ENCODE peak calls at places on chromosomes 3 and 15, in ten cellular contexts. One of them, this sample, is unnamed.

GRCh38 chr3:178396318-178396717 is 139.9 kb upstream of the KCNMB2 start:
- DNase-seq in CD4-positive, alpha-beta T cell: no peak
- DNase-seq in CD8-positive, alpha-beta T cell: no peak
- DNase-seq in IMR-90: no peak
- DNase-seq in pancreas: no peak
- DNase-seq in right atrium auricular region: no peak
- DNase-seq in body of pancreas: no peak
- DNase-seq in right lobe of liver: no peak
- DNase-seq in endothelial cell: no peak
- DNase-seq in Peyer's patch: no peak
- DNase-seq in this sample: no peak

GRCh38 chr15:69697913-69698312 is 245.3 kb downstream of the RPLP1 start:
- DNase-seq in CD4-positive, alpha-beta T cell: no peak
- DNase-seq in CD8-positive, alpha-beta T cell: no peak
- DNase-seq in IMR-90: no peak
- DNase-seq in pancreas: no peak
- DNase-seq in right atrium auricular region: no peak
- DNase-seq in body of pancreas: no peak
- DNase-seq in right lobe of liver: no peak
- DNase-seq in endothelial cell: no peak
- DNase-seq in Peyer's patch: no peak
- DNase-seq in this sample: no peak

GRCh38 chr3:194872669-194872977 is 186.9 kb downstream of the FAM43A start:
- DNase-seq in CD4-positive, alpha-beta T cell: no peak
- DNase-seq in CD8-positive, alpha-beta T cell: no peak
- DNase-seq in IMR-90: peak; percentile 83
- DNase-seq in pancreas: no peak
- DNase-seq in right atrium auricular region: no peak
- DNase-seq in body of pancreas: no peak
- DNase-seq in right lobe of liver: no peak
- DNase-seq in endothelial cell: no peak
- DNase-seq in Peyer's patch: no peak
- DNase-seq in this sample: no peak

GRCh38 chr3:171088984-171089754 is 62.6 kb upstream of the SLC2A2 start:
- DNase-seq in CD4-positive, alpha-beta T cell: no peak
- DNase-seq in CD8-positive, alpha-beta T cell: no peak
- DNase-seq in IMR-90: peak; percentile 95
- DNase-seq in pancreas: no peak
- DNase-seq in right atrium auricular region: no peak
- DNase-seq in body of pancreas: no peak
- DNase-seq in right lobe of liver: no peak
- DNase-seq in endothelial cell: no peak
- DNase-seq in Peyer's patch: no peak
- DNase-seq in this sample: no peak

GRCh38 chr3:24048843-24049242 is 103.8 kb downstream of the NR1D2 start:
- DNase-seq in CD4-positive, alpha-beta T cell: no peak
- DNase-seq in CD8-positive, alpha-beta T cell: no peak
- DNase-seq in IMR-90: no peak
- DNase-seq in pancreas: no peak
- DNase-seq in right atrium auricular region: no peak
- DNase-seq in body of pancreas: no peak
- DNase-seq in right lobe of liver: no peak
- DNase-seq in endothelial cell: no peak
- DNase-seq in Peyer's patch: no peak
- DNase-seq in this sample: no peak

GRCh38 chr3:150232992-150233451 is 175.1 kb upstream of the TSC22D2 start:
- DNase-seq in CD4-positive, alpha-beta T cell: no peak
- DNase-seq in CD8-positive, alpha-beta T cell: no peak
- DNase-seq in IMR-90: peak; percentile 35
- DNase-seq in pancreas: no peak
- DNase-seq in right atrium auricular region: peak; percentile 62
- DNase-seq in body of pancreas: no peak
- DNase-seq in right lobe of liver: no peak
- DNase-seq in endothelial cell: no peak
- DNase-seq in Peyer's patch: no peak
- DNase-seq in this sample: no peak

GRCh38 chr3:134300520-134300919 is 49.9 kb upstream of the RYK start:
- DNase-seq in CD4-positive, alpha-beta T cell: no peak
- DNase-seq in CD8-positive, alpha-beta T cell: no peak
- DNase-seq in IMR-90: no peak
- DNase-seq in pancreas: no peak
- DNase-seq in right atrium auricular region: no peak
- DNase-seq in body of pancreas: no peak
- DNase-seq in right lobe of liver: no peak
- DNase-seq in endothelial cell: peak; percentile 23
- DNase-seq in Peyer's patch: no peak
- DNase-seq in this sample: no peak

GRCh38 chr15:82105458-82106205 is 59.8 kb upstream of the MEX3B start:
- DNase-seq in CD4-positive, alpha-beta T cell: no peak
- DNase-seq in CD8-positive, alpha-beta T cell: no peak
- DNase-seq in IMR-90: peak; percentile 78
- DNase-seq in pancreas: peak; percentile 71
- DNase-seq in right atrium auricular region: no peak
- DNase-seq in body of pancreas: peak; percentile 64
- DNase-seq in right lobe of liver: no peak
- DNase-seq in endothelial cell: no peak
- DNase-seq in Peyer's patch: no peak
- DNase-seq in this sample: no peak

GRCh38 chr3:130341388-130341787 is 4.1 kb upstream of the COL6A5 start:
- DNase-seq in CD4-positive, alpha-beta T cell: no peak
- DNase-seq in CD8-positive, alpha-beta T cell: no peak
- DNase-seq in IMR-90: no peak
- DNase-seq in pancreas: no peak
- DNase-seq in right atrium auricular region: no peak
- DNase-seq in body of pancreas: no peak
- DNase-seq in right lobe of liver: no peak
- DNase-seq in endothelial cell: no peak
- DNase-seq in Peyer's patch: no peak
- DNase-seq in this sample: no peak

GRCh38 chr15:89647191-89647851 is 7.9 kb downstream of the KIF7 start:
- DNase-seq in CD4-positive, alpha-beta T cell: peak; percentile 36
- DNase-seq in CD8-positive, alpha-beta T cell: peak; percentile 22
- DNase-seq in IMR-90: peak; percentile 38
- DNase-seq in pancreas: peak; percentile 68
- DNase-seq in right atrium auricular region: peak; percentile 79
- DNase-seq in body of pancreas: peak; percentile 87
- DNase-seq in right lobe of liver: peak; percentile 80
- DNase-seq in endothelial cell: peak; percentile 94
- DNase-seq in Peyer's patch: peak; percentile 86
- DNase-seq in this sample: peak; percentile 88

GRCh38 chr3:108024146-108024836 is 66.5 kb downstream of the CD47 start:
- DNase-seq in CD4-positive, alpha-beta T cell: no peak
- DNase-seq in CD8-positive, alpha-beta T cell: no peak
- DNase-seq in IMR-90: peak; percentile 22
- DNase-seq in pancreas: no peak
- DNase-seq in right atrium auricular region: no peak
- DNase-seq in body of pancreas: no peak
- DNase-seq in right lobe of liver: no peak
- DNase-seq in endothelial cell: no peak
- DNase-seq in Peyer's patch: no peak
- DNase-seq in this sample: no peak

DNA sequence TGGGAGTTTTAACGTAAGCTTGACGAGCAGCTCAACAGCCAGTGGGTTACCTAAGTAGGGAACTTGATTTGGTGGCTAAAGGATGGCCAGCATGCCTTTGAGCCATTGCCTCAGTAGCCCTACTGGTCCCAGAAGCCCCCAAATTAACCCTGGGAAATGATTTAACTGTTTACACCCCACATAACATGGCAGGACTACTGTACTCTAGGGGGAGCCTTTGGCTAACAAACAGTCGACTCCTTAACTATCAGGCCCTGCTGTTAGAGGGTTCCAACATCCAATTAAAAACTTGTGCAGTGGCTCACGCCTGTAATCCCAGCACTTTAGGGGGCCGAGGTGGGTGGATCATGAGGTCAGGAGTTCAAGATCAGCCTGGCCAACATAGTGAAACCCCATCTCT is 9.4 kb upstream of the SMCO1 start:
- DNase-seq in CD4-positive, alpha-beta T cell: no peak
- DNase-seq in CD8-positive, alpha-beta T cell: no peak
- DNase-seq in IMR-90: peak; percentile 17
- DNase-seq in pancreas: no peak
- DNase-seq in right atrium auricular region: no peak
- DNase-seq in body of pancreas: no peak
- DNase-seq in right lobe of liver: no peak
- DNase-seq in endothelial cell: no peak
- DNase-seq in Peyer's patch: no peak
- DNase-seq in this sample: no peak
- TF ChIP-seq CTCF in CD4-positive, alpha-beta T cell: no peak
- TF ChIP-seq CTCF in CD8-positive, alpha-beta T cell: no peak
- TF ChIP-seq CTCF in IMR-90: peak; percentile 25
- TF ChIP-seq CTCF in pancreas: no peak
- TF ChIP-seq CTCF in right atrium auricular region: no peak
- TF ChIP-seq CTCF in body of pancreas: no peak
- TF ChIP-seq CTCF in right lobe of liver: no peak
- TF ChIP-seq CTCF in endothelial cell: no peak
- TF ChIP-seq CTCF in Peyer's patch: no peak
- TF ChIP-seq CTCF in this sample: no peak

DNA sequence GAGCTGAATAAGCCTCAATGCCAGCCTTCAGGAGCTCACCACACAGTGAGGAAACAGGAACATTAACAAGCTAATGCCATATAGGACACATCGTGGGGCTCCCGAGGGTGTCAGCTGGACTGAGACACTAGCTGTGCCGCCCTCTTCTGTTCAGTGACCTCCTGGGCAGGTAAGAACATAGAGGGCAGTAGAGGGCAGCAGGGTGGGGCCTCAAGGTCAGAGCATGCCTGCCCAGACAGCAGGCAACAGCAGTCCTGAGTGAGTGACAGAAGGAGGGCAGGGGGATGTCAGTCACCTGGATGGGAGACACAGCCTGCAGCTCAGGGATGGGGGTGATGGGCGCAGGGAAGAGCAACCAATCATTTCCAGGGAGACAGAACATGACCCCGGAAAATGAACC is 15.5 kb downstream of the NTRK3 start:
- DNase-seq in CD4-positive, alpha-beta T cell: no peak
- DNase-seq in CD8-positive, alpha-beta T cell: no peak
- DNase-seq in IMR-90: no peak
- DNase-seq in pancreas: no peak
- DNase-seq in right atrium auricular region: no peak
- DNase-seq in body of pancreas: no peak
- DNase-seq in right lobe of liver: no peak
- DNase-seq in endothelial cell: no peak
- DNase-seq in Peyer's patch: no peak
- DNase-seq in this sample: no peak
- TF ChIP-seq CTCF in CD4-positive, alpha-beta T cell: no peak
- TF ChIP-seq CTCF in CD8-positive, alpha-beta T cell: no peak
- TF ChIP-seq CTCF in IMR-90: no peak
- TF ChIP-seq CTCF in pancreas: no peak
- TF ChIP-seq CTCF in right atrium auricular region: no peak
- TF ChIP-seq CTCF in body of pancreas: no peak
- TF ChIP-seq CTCF in right lobe of liver: no peak
- TF ChIP-seq CTCF in endothelial cell: no peak
- TF ChIP-seq CTCF in Peyer's patch: no peak
- TF ChIP-seq CTCF in this sample: no peak

DNA sequence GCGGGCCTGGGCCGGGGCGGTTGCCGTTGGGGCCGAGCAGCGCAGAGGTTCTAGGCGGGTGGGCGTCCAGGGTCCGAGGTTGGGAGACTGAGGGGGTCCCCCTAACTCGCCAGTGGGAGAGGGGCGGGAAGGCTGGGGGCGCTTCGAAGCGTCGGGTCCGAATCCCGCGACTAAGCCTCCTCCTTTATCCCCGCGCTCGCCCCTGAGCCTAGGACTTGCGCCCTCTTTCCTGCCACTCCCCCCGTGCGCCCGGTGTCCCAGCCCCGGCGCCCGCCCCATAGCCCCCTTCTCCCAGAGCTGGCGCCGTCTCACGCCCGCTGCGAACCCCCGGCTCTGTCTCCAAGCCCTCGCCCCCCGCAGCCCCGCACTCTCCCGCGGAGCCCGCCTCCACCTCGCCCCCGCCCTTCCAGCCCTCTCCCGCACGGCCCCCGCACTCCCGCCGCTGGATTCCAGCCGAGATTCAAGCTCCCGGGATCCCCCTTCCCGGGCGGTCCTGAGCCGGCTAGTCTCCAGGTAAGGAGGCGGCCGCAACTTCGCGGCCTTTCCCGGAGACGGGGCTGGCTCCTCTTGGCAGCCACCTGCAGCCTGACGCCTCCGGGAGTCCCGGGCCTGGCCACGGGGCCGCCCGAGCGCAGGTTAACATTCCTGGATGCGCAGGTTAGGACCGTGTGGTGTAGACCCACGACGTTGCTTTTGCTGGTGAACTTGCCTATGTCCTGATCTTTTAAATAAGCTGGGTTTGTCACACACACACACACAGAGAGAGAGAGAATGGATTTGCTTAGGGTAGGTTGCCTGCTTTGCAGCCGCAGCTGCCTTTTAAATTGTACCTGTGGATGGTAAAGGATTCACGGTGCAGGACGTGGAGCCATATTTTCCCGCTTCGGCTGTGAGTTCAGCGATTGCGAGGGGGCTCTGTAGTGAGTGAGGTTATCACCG is 567 bp downstream of the PXYLP1 start:
- DNase-seq in CD4-positive, alpha-beta T cell: peak; percentile 5
- DNase-seq in CD8-positive, alpha-beta T cell: no peak
- DNase-seq in IMR-90: no peak
- DNase-seq in pancreas: peak; percentile 51
- DNase-seq in right atrium auricular region: no peak
- DNase-seq in body of pancreas: peak; percentile 59
- DNase-seq in right lobe of liver: peak; percentile 63
- DNase-seq in endothelial cell: peak; percentile 22
- DNase-seq in Peyer's patch: peak; percentile 70
- DNase-seq in this sample: no peak
- TF ChIP-seq CTCF in CD4-positive, alpha-beta T cell: no peak
- TF ChIP-seq CTCF in CD8-positive, alpha-beta T cell: no peak
- TF ChIP-seq CTCF in IMR-90: no peak
- TF ChIP-seq CTCF in pancreas: no peak
- TF ChIP-seq CTCF in right atrium auricular region: no peak
- TF ChIP-seq CTCF in body of pancreas: no peak
- TF ChIP-seq CTCF in right lobe of liver: no peak
- TF ChIP-seq CTCF in endothelial cell: no peak
- TF ChIP-seq CTCF in Peyer's patch: no peak
- TF ChIP-seq CTCF in this sample: no peak

GRCh38 chr3:18847583-18848197 is 300.6 kb upstream of the KCNH8 start:
- DNase-seq in CD4-positive, alpha-beta T cell: no peak
- DNase-seq in CD8-positive, alpha-beta T cell: no peak
- DNase-seq in IMR-90: no peak
- DNase-seq in pancreas: no peak
- DNase-seq in right atrium auricular region: no peak
- DNase-seq in body of pancreas: no peak
- DNase-seq in right lobe of liver: no peak
- DNase-seq in endothelial cell: no peak
- DNase-seq in Peyer's patch: no peak
- DNase-seq in this sample: peak; percentile 14
- TF ChIP-seq CTCF in CD4-positive, alpha-beta T cell: no peak
- TF ChIP-seq CTCF in CD8-positive, alpha-beta T cell: peak; percentile 45
- TF ChIP-seq CTCF in IMR-90: no peak
- TF ChIP-seq CTCF in pancreas: no peak
- TF ChIP-seq CTCF in right atrium auricular region: peak; percentile 50
- TF ChIP-seq CTCF in body of pancreas: peak; percentile 34
- TF ChIP-seq CTCF in right lobe of liver: peak; percentile 39
- TF ChIP-seq CTCF in endothelial cell: peak; percentile 76
- TF ChIP-seq CTCF in Peyer's patch: peak; percentile 32
- TF ChIP-seq CTCF in this sample: peak; percentile 34

DNA sequence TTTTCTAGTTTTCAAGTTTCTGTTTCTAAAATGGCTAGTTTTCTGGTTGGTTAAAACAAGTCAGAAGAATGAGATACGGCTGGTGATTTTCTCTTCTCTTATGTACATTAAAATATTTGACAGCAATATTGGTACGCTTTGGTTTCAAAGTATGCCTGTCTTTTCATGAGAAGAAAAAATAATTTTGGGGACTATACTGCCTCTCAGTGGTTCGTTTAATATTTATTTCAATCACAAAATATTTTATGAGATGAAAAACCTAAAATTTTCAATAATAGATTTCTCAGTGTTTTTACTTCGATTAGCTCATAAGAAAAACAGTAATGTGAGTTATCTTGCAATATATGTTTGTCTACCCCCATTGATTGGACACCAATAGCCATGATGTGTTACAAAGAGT is 72.8 kb upstream of the AADACL2 start:
- DNase-seq in CD4-positive, alpha-beta T cell: no peak
- DNase-seq in CD8-positive, alpha-beta T cell: no peak
- DNase-seq in IMR-90: no peak
- DNase-seq in pancreas: no peak
- DNase-seq in right atrium auricular region: no peak
- DNase-seq in body of pancreas: no peak
- DNase-seq in right lobe of liver: no peak
- DNase-seq in endothelial cell: no peak
- DNase-seq in Peyer's patch: no peak
- DNase-seq in this sample: no peak
- TF ChIP-seq CTCF in CD4-positive, alpha-beta T cell: no peak
- TF ChIP-seq CTCF in CD8-positive, alpha-beta T cell: no peak
- TF ChIP-seq CTCF in IMR-90: peak; percentile 22
- TF ChIP-seq CTCF in pancreas: no peak
- TF ChIP-seq CTCF in right atrium auricular region: peak; percentile 37
- TF ChIP-seq CTCF in body of pancreas: peak; percentile 8
- TF ChIP-seq CTCF in right lobe of liver: no peak
- TF ChIP-seq CTCF in endothelial cell: peak; percentile 14
- TF ChIP-seq CTCF in Peyer's patch: no peak
- TF ChIP-seq CTCF in this sample: no peak

This sample was measured in GM10248.